ENCODE peak calls at places on chromosomes 4 and X, in seven cellular contexts. One of them, this sample, is unnamed.

GRCh38 chr4:41369680-41370079 is 113.0 kb downstream of the UCHL1 start:
- DNase-seq in H9: no peak
- DNase-seq in activated CD8-positive, alpha-beta T cell treated with anti-CD3 and anti-CD28 coated beads, Interleukin-2, amount 10 ng/mL, durations not matched to agents 7 days and 5 days: no peak
- DNase-seq in CD4-positive, alpha-beta T cell: no peak
- DNase-seq in IMR-90: no peak
- DNase-seq in endothelial cell of umbilical vein: peak; percentile 73
- DNase-seq in HTR-8/SVneo: no peak
- DNase-seq in this sample: no peak

GRCh38 chrX:63513825-63514574 is 162.9 kb upstream of the SPIN4 start:
- DNase-seq in activated CD8-positive, alpha-beta T cell treated with anti-CD3 and anti-CD28 coated beads, Interleukin-2, amount 10 ng/mL, durations not matched to agents 7 days and 5 days: no peak
- DNase-seq in CD4-positive, alpha-beta T cell: no peak
- DNase-seq in endothelial cell of umbilical vein: peak; percentile 74
- DNase-seq in H9: no peak
- DNase-seq in IMR-90: peak; percentile 80
- DNase-seq in HTR-8/SVneo: no peak
- DNase-seq in this sample: no peak

GRCh38 chr4:157655101-157655818 is 434.7 kb downstream of the GRIA2 start:
- DNase-seq in IMR-90: no peak
- DNase-seq in HTR-8/SVneo: no peak
- DNase-seq in CD4-positive, alpha-beta T cell: no peak
- DNase-seq in H9: no peak
- DNase-seq in activated CD8-positive, alpha-beta T cell treated with anti-CD3 and anti-CD28 coated beads, Interleukin-2, amount 10 ng/mL, durations not matched to agents 7 days and 5 days: no peak
- DNase-seq in endothelial cell of umbilical vein: no peak
- DNase-seq in this sample: no peak

GRCh38 chr4:7121174-7121573 is 53.3 kb upstream of the GRPEL1 start:
- DNase-seq in CD4-positive, alpha-beta T cell: no peak
- DNase-seq in endothelial cell of umbilical vein: no peak
- DNase-seq in IMR-90: no peak
- DNase-seq in HTR-8/SVneo: no peak
- DNase-seq in activated CD8-positive, alpha-beta T cell treated with anti-CD3 and anti-CD28 coated beads, Interleukin-2, amount 10 ng/mL, durations not matched to agents 7 days and 5 days: no peak
- DNase-seq in H9: no peak
- DNase-seq in this sample: no peak

GRCh38 chrX:136933617-136934145 is 53.2 kb upstream of the RBMX start:
- DNase-seq in endothelial cell of umbilical vein: peak; percentile 4
- DNase-seq in CD4-positive, alpha-beta T cell: no peak
- DNase-seq in IMR-90: no peak
- DNase-seq in H9: no peak
- DNase-seq in HTR-8/SVneo: no peak
- DNase-seq in activated CD8-positive, alpha-beta T cell treated with anti-CD3 and anti-CD28 coated beads, Interleukin-2, amount 10 ng/mL, durations not matched to agents 7 days and 5 days: no peak
- DNase-seq in this sample: no peak

GRCh38 chr4:1683371-1683902 is 676 bp downstream of the FAM53A start:
- DNase-seq in HTR-8/SVneo: peak; percentile 54
- DNase-seq in CD4-positive, alpha-beta T cell: peak; percentile 9
- DNase-seq in activated CD8-positive, alpha-beta T cell treated with anti-CD3 and anti-CD28 coated beads, Interleukin-2, amount 10 ng/mL, durations not matched to agents 7 days and 5 days: peak; percentile 46
- DNase-seq in IMR-90: peak; percentile 88
- DNase-seq in endothelial cell of umbilical vein: peak; percentile 48
- DNase-seq in H9: peak; percentile 45
- DNase-seq in this sample: peak; percentile 58

GRCh38 chr4:3342182-3342854 is 49.5 kb downstream of the RGS12 start:
- DNase-seq in IMR-90: peak; percentile 95
- DNase-seq in activated CD8-positive, alpha-beta T cell treated with anti-CD3 and anti-CD28 coated beads, Interleukin-2, amount 10 ng/mL, durations not matched to agents 7 days and 5 days: peak; percentile 36
- DNase-seq in HTR-8/SVneo: no peak
- DNase-seq in CD4-positive, alpha-beta T cell: no peak
- DNase-seq in endothelial cell of umbilical vein: peak; percentile 81
- DNase-seq in H9: no peak
- DNase-seq in this sample: no peak

GRCh38 chrX:130716822-130717405 is 186.1 kb downstream of the ENOX2 start:
- DNase-seq in endothelial cell of umbilical vein: no peak
- DNase-seq in CD4-positive, alpha-beta T cell: no peak
- DNase-seq in activated CD8-positive, alpha-beta T cell treated with anti-CD3 and anti-CD28 coated beads, Interleukin-2, amount 10 ng/mL, durations not matched to agents 7 days and 5 days: no peak
- DNase-seq in HTR-8/SVneo: no peak
- DNase-seq in H9: no peak
- DNase-seq in IMR-90: no peak
- DNase-seq in this sample: no peak

GRCh38 chrX:70554081-70554480 is 109.4 kb downstream of the DLG3 start:
- DNase-seq in activated CD8-positive, alpha-beta T cell treated with anti-CD3 and anti-CD28 coated beads, Interleukin-2, amount 10 ng/mL, durations not matched to agents 7 days and 5 days: no peak
- DNase-seq in IMR-90: peak; percentile 28
- DNase-seq in endothelial cell of umbilical vein: peak; percentile 9
- DNase-seq in HTR-8/SVneo: peak; percentile 33
- DNase-seq in CD4-positive, alpha-beta T cell: no peak
- DNase-seq in H9: no peak
- DNase-seq in this sample: no peak

GRCh38 chr4:61254406-61254805 is 54.3 kb downstream of the ADGRL3 start:
- DNase-seq in activated CD8-positive, alpha-beta T cell treated with anti-CD3 and anti-CD28 coated beads, Interleukin-2, amount 10 ng/mL, durations not matched to agents 7 days and 5 days: no peak
- DNase-seq in CD4-positive, alpha-beta T cell: no peak
- DNase-seq in IMR-90: no peak
- DNase-seq in H9: no peak
- DNase-seq in HTR-8/SVneo: no peak
- DNase-seq in endothelial cell of umbilical vein: no peak
- DNase-seq in this sample: no peak